ENCODE peak calls at places on chromosomes 5 and 9, in eight cellular contexts. C, Q, E, U, H, L, G and W are unnamed samples.
A peak's percentile ranks its signal among the peaks of the same experiment; 100 is the strongest.

GRCh38 chr9:137194909-137195308 is 5.6 kb downstream of the TPRN start:
- DNase-seq in C (no peak), Q (no peak), E (no peak), U (peak; percentile 79), H (no peak), L (no peak), G (no peak), W (no peak)

GRCh38 chr9:114301798-114302565 is 20.9 kb upstream of the ORM1 start:
- DNase-seq in C (no peak), Q (peak; percentile 55), E (no peak), U (peak; percentile 3), H (no peak), L (no peak), G (peak; percentile 27), W (no peak)

GRCh38 chr5:68849906-68850305 is 243.9 kb upstream of the SLC30A5 start:
- DNase-seq in C (no peak), Q (no peak), E (no peak), U (no peak), H (peak; percentile 10), L (no peak), G (no peak), W (no peak)

GRCh38 chr5:180639287-180639686 is 10.1 kb downstream of the FLT4 start:
- DNase-seq in C (no peak), Q (no peak), E (no peak), U (no peak), H (no peak), L (no peak), G (no peak), W (no peak)

GRCh38 chr9:129319076-129319937 is 141.2 kb upstream of the IER5L start:
- DNase-seq in C (no peak), Q (peak; percentile 65), E (no peak), U (no peak), H (no peak), L (no peak), G (no peak), W (no peak)

GRCh38 chr5:38515648-38516047 is 40.8 kb downstream of the LIFR start:
- DNase-seq in C (peak; percentile 4), Q (no peak), E (no peak), U (no peak), H (no peak), L (no peak), G (no peak), W (no peak)

GRCh38 chr5:177388521-177389052 is 4.4 kb downstream of the SLC34A1 start:
- DNase-seq in C (no peak), Q (no peak), E (no peak), U (no peak), H (no peak), L (no peak), G (no peak), W (no peak)

GRCh38 chr5:61474746-61475145 is 142.7 kb downstream of the ZSWIM6 start:
- DNase-seq in C (no peak), Q (no peak), E (no peak), U (no peak), H (no peak), L (no peak), G (no peak), W (no peak)

GRCh38 chr9:23850242-23851023 is 24.4 kb upstream of the ELAVL2 start:
- DNase-seq in C (no peak), Q (no peak), E (no peak), U (no peak), H (peak; percentile 79), L (no peak), G (peak; percentile 61), W (no peak)

GRCh38 chr5:138935466-138935865 is 60.3 kb upstream of the LRRTM2 start:
- DNase-seq in C (no peak), Q (no peak), E (no peak), U (no peak), H (no peak), L (no peak), G (no peak), W (no peak)

GRCh38 chr5:61304611-61305369 is 27.3 kb upstream of the ZSWIM6 start:
- DNase-seq in C (peak; percentile 55), Q (no peak), E (no peak), U (peak; percentile 86), H (no peak), L (no peak), G (no peak), W (no peak)

GRCh38 chr9:5485365-5486085 is 24.8 kb upstream of the PDCD1LG2 start:
- DNase-seq in C (no peak), Q (no peak), E (no peak), U (no peak), H (no peak), L (no peak), G (no peak), W (no peak)

GRCh38 chr5:78472469-78473106 is 112.2 kb downstream of the SCAMP1 start:
- DNase-seq in C (no peak), Q (no peak), E (no peak), U (no peak), H (no peak), L (no peak), G (no peak), W (no peak)

GRCh38 chr5:167352801-167353200 is 938.6 kb upstream of the WWC1 start:
- DNase-seq in C (no peak), Q (no peak), E (no peak), U (no peak), H (no peak), L (no peak), G (no peak), W (peak; percentile 51)

GRCh38 chr5:116765441-116765840 is 190.8 kb upstream of the SEMA6A start:
- DNase-seq in C (no peak), Q (no peak), E (no peak), U (no peak), H (no peak), L (no peak), G (no peak), W (no peak)

GRCh38 chr9:7510209-7510608 is 289.4 kb downstream of the DMAC1 start:
- DNase-seq in C (no peak), Q (no peak), E (no peak), U (no peak), H (no peak), L (no peak), G (no peak), W (no peak)

GRCh38 chr9:113578877-113579269 is 115.3 kb downstream of the RGS3 start:
- DNase-seq in C (peak; percentile 59), Q (no peak), E (peak; percentile 91), U (peak; percentile 80), H (no peak), L (peak; percentile 78), G (no peak), W (no peak)

GRCh38 chr9:123929870-123930831 is at the start of gene DENND1A:
- DNase-seq in C (peak; percentile 57), Q (peak; percentile 94), E (peak; percentile 95), U (peak; percentile 94), H (peak; percentile 92), L (peak; percentile 96), G (peak; percentile 93), W (no peak)

GRCh38 chr9:91301161-91301560 is 60.6 kb downstream of the AUH start:
- DNase-seq in C (peak; percentile 23), Q (peak; percentile 79), E (no peak), U (no peak), H (no peak), L (no peak), G (no peak), W (no peak)
- TF ChIP-seq POLR2AphosphoS5 in C (no peak), Q (no peak), E (no peak), U (no peak), H (no peak), L (no peak), G (no peak), W (no peak)

DNA sequence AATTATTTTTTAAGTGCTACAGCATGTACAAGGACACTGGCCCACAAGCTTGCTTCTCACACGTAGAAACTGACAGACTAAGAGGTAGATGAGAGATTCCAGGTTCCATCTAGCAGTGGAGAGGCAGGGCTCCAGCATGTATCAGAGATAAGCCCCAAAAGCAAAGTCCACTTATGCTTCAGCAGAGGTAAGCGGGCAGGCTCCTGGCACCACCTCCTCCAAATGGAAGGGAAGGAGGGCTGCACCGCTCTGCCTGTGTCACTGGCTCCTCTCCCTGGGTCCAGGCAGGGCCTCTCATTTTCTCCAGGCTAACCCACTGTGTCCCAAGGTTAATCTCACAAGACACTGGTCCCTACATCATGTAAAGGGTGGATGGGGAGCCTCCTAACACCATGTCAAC is 15.9 kb downstream of the GRHPR start:
- DNase-seq in C (no peak), Q (no peak), E (no peak), U (no peak), H (no peak), L (no peak), G (no peak), W (no peak)
- TF ChIP-seq POLR2AphosphoS5 in C (no peak), Q (no peak), E (no peak), U (no peak), H (no peak), L (no peak), G (no peak), W (no peak)

DNA sequence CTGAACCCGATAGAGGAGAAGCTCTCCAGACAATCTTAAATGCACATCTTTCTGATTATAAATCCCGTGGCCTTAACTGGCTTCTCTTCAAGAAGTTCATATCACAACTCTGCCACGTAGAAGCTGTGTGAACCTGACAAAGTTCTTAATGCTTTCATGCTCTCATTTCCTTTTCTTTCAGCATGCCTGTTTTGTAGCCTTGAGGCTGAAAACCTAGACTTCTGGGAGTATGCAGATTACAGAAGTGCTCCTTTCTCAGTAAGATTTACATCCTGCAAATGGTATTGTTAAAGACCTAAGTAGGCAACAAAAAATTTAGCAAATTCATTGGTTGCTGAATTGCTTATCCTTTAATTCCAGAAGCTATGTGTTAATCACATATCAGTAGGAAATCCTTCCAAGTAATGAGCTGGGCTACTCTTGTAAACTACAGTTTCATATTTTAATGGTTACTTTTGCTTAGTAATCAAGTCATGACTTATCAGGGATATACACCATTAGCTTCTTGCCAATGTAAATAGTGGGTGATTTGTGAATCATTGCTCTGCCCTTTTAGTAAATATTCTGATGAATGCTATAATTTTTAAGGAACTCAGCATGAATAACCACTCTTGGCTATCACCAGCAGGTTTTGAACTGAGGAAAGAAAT is 334.7 kb downstream of the FBXL7 start:
- DNase-seq in C (no peak), Q (no peak), E (no peak), U (no peak), H (peak; percentile 19), L (no peak), G (no peak), W (no peak)
- TF ChIP-seq POLR2AphosphoS5 in C (no peak), Q (no peak), E (no peak), U (no peak), H (no peak), L (no peak), G (no peak), W (no peak)

DNA sequence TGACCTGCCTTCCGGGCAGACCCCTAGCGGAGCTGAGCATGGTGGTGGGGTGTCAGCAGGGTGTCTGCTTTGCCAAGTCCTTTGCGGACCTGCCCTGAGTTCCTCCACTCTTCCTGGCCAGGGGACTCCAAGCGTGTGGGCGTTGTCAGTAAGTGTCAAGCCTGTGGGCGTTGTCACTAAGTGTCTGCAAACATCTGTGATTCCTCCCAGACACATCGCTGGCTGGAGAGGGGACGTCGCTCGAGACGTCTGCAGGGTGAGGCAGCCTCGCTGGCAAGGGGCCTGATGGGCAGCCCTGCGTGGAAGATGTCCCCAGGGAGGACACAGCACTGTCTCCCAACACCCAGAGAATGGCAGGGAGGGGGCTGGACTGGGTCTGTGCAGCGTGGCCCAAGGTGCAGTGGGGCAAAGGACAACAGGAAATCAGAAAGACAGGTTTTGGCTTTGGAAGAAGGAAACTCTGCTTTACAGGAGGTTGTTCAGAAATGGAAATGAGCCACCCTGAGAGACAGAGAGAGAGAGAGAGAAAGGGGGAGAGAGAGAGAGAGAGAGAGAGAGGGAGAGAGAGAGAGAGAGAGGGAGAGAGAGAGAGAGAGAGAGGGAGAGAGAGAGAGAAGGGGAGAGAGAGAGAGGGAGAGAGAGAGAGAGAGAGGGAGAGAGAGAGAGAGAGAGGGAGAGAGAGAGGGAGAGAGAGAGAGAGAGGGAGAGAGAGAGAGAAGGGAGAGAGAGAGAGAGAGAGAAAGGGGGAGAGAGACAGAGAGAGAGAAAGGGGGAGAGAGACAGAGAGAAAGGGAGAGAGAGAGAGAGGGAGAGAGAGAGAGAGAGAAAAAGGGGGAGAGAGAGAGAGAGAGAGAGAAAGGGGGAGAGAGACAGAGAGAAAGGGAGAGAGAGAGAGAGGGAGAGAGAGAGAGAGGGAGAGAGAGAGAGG is 29.0 kb downstream of the ADAMTSL2 start:
- DNase-seq in C (no peak), Q (peak; percentile 84), E (no peak), U (peak; percentile 72), H (no peak), L (no peak), G (no peak), W (no peak)
- TF ChIP-seq POLR2AphosphoS5 in C (no peak), Q (peak; percentile 25), E (no peak), U (peak; percentile 20), H (no peak), L (no peak), G (no peak), W (no peak)